ENCODE peak calls at places on chromosomes 16 and 17, in five cellular contexts. A is T follicular helper cell; Z is IMR-90; G is NCI-H1417; P is activated CD4-positive, alpha-beta T cell treated with anti-CD3 and anti-CD28 coated beads, Interleukin-2, amount 50 U/mL, for 4 hours. M is an unnamed sample.

GRCh38 chr17:28725660-28726395 is at the start of gene TLCD1:
- DNase-seq in A (peak; percentile 44), Z (peak; percentile 74), G (peak; percentile 75), P (peak; percentile 52), M (peak; percentile 68)

GRCh38 chr16:79261461-79261860 is 339.1 kb downstream of the MAF start:
- DNase-seq in A (peak; percentile 20), Z (no peak), G (no peak), P (peak; percentile 36), M (peak; percentile 17)

GRCh38 chr17:78529251-78529650 is 47.9 kb downstream of the DNAH17 start:
- DNase-seq in A (no peak), Z (no peak), G (no peak), P (no peak), M (no peak)

GRCh38 chr17:6286239-6286638 is 148.7 kb downstream of the AIPL1 start:
- DNase-seq in A (no peak), Z (no peak), G (no peak), P (no peak), M (no peak)

GRCh38 chr17:7499161-7499560 is 15.0 kb downstream of the POLR2A start:
- DNase-seq in A (no peak), Z (no peak), G (no peak), P (no peak), M (no peak)

GRCh38 chr16:56603589-56603988 is 4.8 kb upstream of the MT2A start:
- DNase-seq in A (no peak), Z (peak; percentile 53), G (peak; percentile 25), P (no peak), M (no peak)

GRCh38 chr16:80997139-80997798 is 9.4 kb downstream of the CMC2 start:
- DNase-seq in A (no peak), Z (no peak), G (no peak), P (no peak), M (no peak)

GRCh38 chr16:81673432-81673831 is 105.7 kb upstream of the PLCG2 start:
- DNase-seq in A (no peak), Z (no peak), G (peak; percentile 22), P (no peak), M (no peak)

GRCh38 chr16:57276596-57276995 is 7.9 kb downstream of the PLLP start:
- DNase-seq in A (no peak), Z (no peak), G (no peak), P (no peak), M (no peak)

GRCh38 chr17:75260679-75261335 is 599 bp downstream of the GGA3 start:
- DNase-seq in A (no peak), Z (peak; percentile 24), G (no peak), P (peak; percentile 51), M (peak; percentile 36)

GRCh38 chr17:51006601-51007000 is 114.1 kb downstream of the SPAG9 start:
- DNase-seq in A (no peak), Z (peak; percentile 14), G (no peak), P (no peak), M (no peak)